ENCODE peak calls at places on chromosome X, in four cellular contexts. Q, N, C and V are unnamed samples.

GRCh38 chrX:93673056-93673868 is at the start of gene NAP1L3:
- ATAC-seq in Q (peak; percentile 91), N (peak; percentile 85), C (peak; percentile 84), V (peak; percentile 94)

GRCh38 chrX:103431316-103431715 is 55.0 kb downstream of the BEX3 start:
- ATAC-seq in Q (no peak), N (no peak), C (no peak), V (no peak)

GRCh38 chrX:19953145-19953544 is 37.7 kb downstream of the BCLAF3 start:
- ATAC-seq in Q (no peak), N (no peak), C (no peak), V (no peak)

GRCh38 chrX:11908371-11908770 is 150.3 kb downstream of the MSL3 start:
- ATAC-seq in Q (peak; percentile 95), N (no peak), C (no peak), V (peak; percentile 47)

GRCh38 chrX:38327775-38328081 is 419 bp upstream of the RPGR start:
- ATAC-seq in Q (no peak), N (no peak), C (no peak), V (no peak)

GRCh38 chrX:110402091-110402854 is 43.6 kb downstream of the RTL9 start:
- ATAC-seq in Q (no peak), N (peak; percentile 37), C (peak; percentile 87), V (no peak)

GRCh38 chrX:55919367-55920221 is 202.0 kb downstream of the RRAGB start:
- ATAC-seq in Q (no peak), N (no peak), C (no peak), V (no peak)

GRCh38 chrX:141405486-141405877 is 163.2 kb upstream of the SPANXC start:
- ATAC-seq in Q (no peak), N (no peak), C (no peak), V (no peak)

GRCh38 chrX:125236955-125237354 is 82.7 kb upstream of the TEX13C start:
- ATAC-seq in Q (peak; percentile 55), N (no peak), C (no peak), V (peak; percentile 47)

GRCh38 chrX:641671-642435 is 11.3 kb downstream of the SHOX start:
- ATAC-seq in Q (no peak), N (peak; percentile 21), C (no peak), V (no peak)

GRCh38 chrX:115058276-115058675 is 40.9 kb upstream of the IL13RA2 start:
- ATAC-seq in Q (no peak), N (peak; percentile 57), C (peak; percentile 80), V (no peak)

GRCh38 chrX:50680990-50681389 is 133.0 kb downstream of the SHROOM4 start:
- ATAC-seq in Q (no peak), N (no peak), C (no peak), V (no peak)

GRCh38 chrX:48611703-48612102 is 14.4 kb downstream of the WDR13 start:
- ATAC-seq in Q (no peak), N (no peak), C (no peak), V (no peak)

GRCh38 chrX:50704360-50704759 is 109.6 kb downstream of the SHROOM4 start:
- ATAC-seq in Q (no peak), N (no peak), C (no peak), V (no peak)

GRCh38 chrX:21487832-21488231 is 113.6 kb downstream of the CNKSR2 start:
- ATAC-seq in Q (no peak), N (no peak), C (no peak), V (no peak)

GRCh38 chrX:139762400-139763183 is 54.6 kb upstream of the MCF2 start:
- ATAC-seq in Q (no peak), N (no peak), C (no peak), V (no peak)

GRCh38 chrX:153443476-153444332 is 2.2 kb downstream of the TREX2 start:
- ATAC-seq in Q (no peak), N (no peak), C (no peak), V (no peak)

GRCh38 chrX:130539721-130540321 is 138.0 kb downstream of the RBMX2 start:
- ATAC-seq in Q (peak; percentile 47), N (no peak), C (no peak), V (no peak)